ENCODE peak calls at places on chromosomes 7 and 10, in nine cellular contexts. D is pancreas, V is astrocyte, C is left ventricle myocardium inferior, U is mammary epithelial cell, W is heart right ventricle, L is upper lobe of right lung, A is esophagus muscularis mucosa, B is PC-9. F is an unnamed sample.

GRCh38 chr10:51086695-51087094 is 12.4 kb downstream of the PRKG1 start:
- DNase-seq in A (no peak), W (no peak), B (no peak), V (no peak), U (no peak), D (no peak), L (no peak), C (no peak), F (no peak)

GRCh38 chr7:151057038-151057736 is 510 bp downstream of the CDK5 start:
- DNase-seq in C (no peak), D (no peak), B (no peak), W (no peak), V (no peak), L (no peak), A (no peak), U (no peak), F (no peak)

GRCh38 chr10:81002382-81002781 is 464.7 kb downstream of the SH2D4B start:
- DNase-seq in C (no peak), W (no peak), U (no peak), D (no peak), B (no peak), L (no peak), A (no peak), V (no peak), F (no peak)

GRCh38 chr7:75055830-75056431 is 17.7 kb downstream of the RCC1L start:
- DNase-seq in D (no peak), C (no peak), U (no peak), B (no peak), W (no peak), A (no peak), V (peak), L (no peak), F (no peak)

GRCh38 chr7:112205348-112206237 is 606 bp downstream of the DOCK4 start:
- DNase-seq in B (no peak), U (peak), A (no peak), W (peak), C (peak), L (peak), D (peak), V (peak), F (peak)

GRCh38 chr7:64882341-64883112 is 20.5 kb upstream of the ZNF273 start:
- DNase-seq in B (no peak), W (peak), C (peak), U (no peak), L (peak), A (peak), D (peak), V (peak), F (peak)

GRCh38 chr7:94561841-94562514 is 52.4 kb downstream of the CASD1 start:
- DNase-seq in A (no peak), W (no peak), L (no peak), U (peak), V (peak), B (no peak), D (no peak), C (no peak), F (no peak)

GRCh38 chr10:4070171-4070570 is 285.2 kb upstream of the KLF6 start:
- DNase-seq in L (no peak), U (no peak), C (no peak), D (no peak), W (no peak), V (no peak), B (no peak), A (no peak), F (no peak)

GRCh38 chr10:49289480-49289879 is 9.5 kb upstream of the C10orf71 start:
- DNase-seq in C (no peak), B (no peak), V (no peak), D (no peak), L (no peak), U (no peak), W (no peak), A (no peak), F (no peak)

GRCh38 chr7:103967401-103967800 is 22.1 kb downstream of the RELN start:
- DNase-seq in W (no peak), V (no peak), D (no peak), A (no peak), C (no peak), L (no peak), U (no peak), B (no peak), F (no peak)

GRCh38 chr10:52319926-52320325 is 5.8 kb downstream of the DKK1 start:
- DNase-seq in V (peak), C (no peak), B (no peak), U (no peak), A (no peak), W (no peak), L (no peak), D (no peak), F (no peak)

GRCh38 chr7:34612671-34613070 is 45.3 kb upstream of the NPSR1 start:
- DNase-seq in B (peak), V (peak), W (no peak), A (no peak), D (no peak), U (no peak), C (no peak), L (no peak), F (no peak)

GRCh38 chr7:80150621-80151273 is 16.1 kb downstream of the GNAI1 start:
- DNase-seq in V (peak), U (peak), A (no peak), L (no peak), D (no peak), C (no peak), B (no peak), W (no peak), F (peak)

GRCh38 chr10:79223346-79224048 is 123.8 kb upstream of the PPIF start:
- DNase-seq in U (no peak), A (no peak), D (peak), V (peak), L (peak), C (peak), W (peak), B (no peak), F (no peak)

GRCh38 chr10:62844280-62845011 is 28.3 kb upstream of the EGR2 start:
- DNase-seq in U (peak), L (no peak), V (no peak), D (no peak), C (no peak), B (no peak), A (no peak), W (no peak), F (no peak)

GRCh38 chr10:88150338-88150737 is 286.9 kb downstream of the PTEN start:
- DNase-seq in L (no peak), B (peak), C (no peak), U (peak), A (no peak), D (no peak), V (peak), W (no peak), F (peak)

GRCh38 chr7:115010436-115010810 is 88.5 kb downstream of the MDFIC start:
- DNase-seq in A (no peak), B (no peak), W (no peak), V (no peak), L (no peak), C (no peak), U (no peak), D (no peak), F (no peak)

GRCh38 chr10:11023009-11023408 is 5.3 kb downstream of the CELF2 start:
- DNase-seq in C (no peak), U (no peak), D (no peak), V (no peak), W (no peak), L (no peak), A (no peak), B (no peak), F (no peak)

GRCh38 chr10:11024596-11024995 is 6.9 kb downstream of the CELF2 start:
- DNase-seq in D (no peak), A (peak), U (no peak), B (peak), C (no peak), W (no peak), V (no peak), L (no peak), F (peak)

GRCh38 chr10:11025978-11026377 is 8.3 kb downstream of the CELF2 start:
- DNase-seq in B (no peak), A (peak), U (no peak), W (no peak), D (no peak), V (no peak), L (no peak), C (no peak), F (no peak)

GRCh38 chr10:11023554-11023953 is 5.9 kb downstream of the CELF2 start:
- DNase-seq in D (no peak), A (no peak), L (no peak), C (no peak), V (no peak), U (no peak), B (no peak), W (no peak), F (no peak)

DNA sequence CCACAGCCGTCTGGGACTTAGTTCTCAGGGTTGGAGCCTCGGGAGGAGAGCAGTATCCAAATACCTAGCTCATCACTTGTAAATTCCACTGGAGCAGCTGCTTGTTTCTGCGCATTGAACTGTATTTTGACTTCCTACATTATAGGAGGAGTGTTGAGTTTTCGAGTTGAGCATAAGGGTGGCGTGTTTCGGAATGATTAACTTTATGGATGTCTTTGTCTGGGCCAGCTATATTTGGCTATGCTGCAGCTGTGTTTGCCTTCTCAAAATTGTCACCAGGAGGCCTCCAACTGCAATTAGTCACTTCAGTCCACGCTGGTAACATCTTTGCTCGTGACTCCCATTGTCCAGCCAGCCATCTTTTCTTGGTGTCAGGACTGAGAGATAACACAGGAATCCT is 9.1 kb downstream of the CELF2 start:
- DNase-seq in V (no peak), W (no peak), A (peak), D (no peak), L (no peak), B (no peak), C (no peak), U (no peak), F (no peak)
- H3K27ac ChIP-seq in V (no peak), W (peak), A (no peak), D (no peak), L (no peak), B (no peak), C (peak), U (no peak), F (no peak)

GRCh38 chr7:141073173-141073640 is 657 bp upstream of the TMEM178B start:
- DNase-seq in D (no peak), B (no peak), L (peak), V (peak), U (no peak), C (peak), W (peak), A (no peak), F (no peak)

GRCh38 chr7:141071855-141072547 is 1.9 kb upstream of the TMEM178B start:
- DNase-seq in L (no peak), U (no peak), D (no peak), A (no peak), B (no peak), W (no peak), C (no peak), V (no peak), F (no peak)

GRCh38 chr7:141073641-141074161 is at the start of gene TMEM178B:
- DNase-seq in V (no peak), C (no peak), W (peak), D (no peak), L (no peak), A (no peak), B (no peak), U (no peak), F (no peak)

GRCh38 chr7:141072548-141073172 is 1.2 kb upstream of the TMEM178B start:
- DNase-seq in A (no peak), D (peak), W (peak), U (peak), B (no peak), L (peak), C (peak), V (peak), F (peak)

GRCh38 chr7:141071260-141071854 is 2.5 kb upstream of the TMEM178B start:
- DNase-seq in U (no peak), C (peak), L (no peak), V (no peak), B (no peak), W (peak), A (no peak), D (peak), F (peak)
- TF ChIP-seq CTCF in U (no peak), C (peak), L (peak), V (no peak), B (no peak), W (no peak), A (peak), D (no peak), F (peak)

GRCh38 chr7:47604496-47604890 is 22.6 kb upstream of the TNS3 start:
- DNase-seq in C (no peak), B (no peak), W (no peak), V (no peak), A (no peak), U (no peak), D (no peak), L (no peak), F (no peak)

GRCh38 chr7:47601881-47602249 is 20.0 kb upstream of the TNS3 start:
- DNase-seq in A (no peak), L (no peak), W (no peak), D (no peak), B (no peak), C (no peak), U (no peak), V (no peak), F (no peak)

GRCh38 chr7:47600199-47601118 is 18.5 kb upstream of the TNS3 start:
- DNase-seq in C (no peak), D (peak), U (peak), V (peak), A (no peak), B (peak), W (no peak), L (no peak), F (peak)

GRCh38 chr7:47601119-47601880 is 19.4 kb upstream of the TNS3 start:
- DNase-seq in C (no peak), A (no peak), U (peak), B (peak), L (no peak), V (peak), W (no peak), D (no peak), F (peak)

DNA sequence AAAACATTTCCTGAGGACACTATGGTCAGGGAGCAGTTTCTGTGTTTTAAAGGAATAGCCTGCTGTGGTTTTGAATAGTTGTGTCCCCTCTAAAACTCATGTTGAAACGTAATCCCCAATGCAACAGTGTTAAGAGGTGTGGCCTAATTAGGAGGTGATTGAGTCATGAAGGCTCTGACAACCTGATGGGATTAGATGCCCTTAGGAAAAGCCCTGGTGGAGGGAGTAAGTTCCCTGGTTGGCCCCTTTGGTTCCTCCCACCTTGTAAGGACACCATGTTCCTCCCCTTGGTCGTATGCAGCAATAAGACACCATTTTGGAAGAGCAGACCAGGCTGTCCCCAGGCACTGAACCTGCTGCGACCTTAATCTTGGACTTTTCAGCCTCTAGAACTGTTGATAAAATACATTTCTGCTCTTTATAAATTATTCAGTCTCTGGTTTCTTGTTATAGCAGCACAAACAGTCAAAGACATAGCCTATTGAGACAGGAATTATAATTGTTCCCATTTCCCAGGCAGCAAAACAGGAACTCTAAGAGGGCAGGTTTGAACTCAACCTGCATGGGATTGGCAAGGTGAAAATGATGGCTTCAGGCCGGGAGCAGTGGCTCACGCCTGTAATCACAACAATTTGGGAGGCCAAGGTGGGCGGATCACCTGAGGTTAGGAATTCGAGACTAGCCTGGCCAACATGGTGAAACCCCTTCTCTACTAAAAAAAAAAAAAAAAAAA is 20.5 kb upstream of the TNS3 start:
- DNase-seq in C (no peak), B (peak), A (no peak), U (peak), L (no peak), W (no peak), D (no peak), V (no peak), F (peak)
- H3K27ac ChIP-seq in C (no peak), B (peak), A (no peak), U (peak), L (no peak), W (no peak), D (no peak), V (peak), F (peak)

GRCh38 chr10:83373659-83374058 is 765.6 kb upstream of the GHITM start:
- DNase-seq in L (no peak), V (peak), A (no peak), U (peak), D (no peak), B (peak), W (no peak), C (no peak), F (no peak)
- TF ChIP-seq CTCF in L (peak), V (peak), A (no peak), U (peak), D (no peak), B (peak), W (peak), C (peak), F (no peak)

F was measured in RWPE1.